ENCODE peak calls at places on chromosomes 13 and 19, in nine cellular contexts. One of them, this sample, is unnamed.

GRCh38 chr13:111367340-111367739 is 46.9 kb downstream of the TEX29 start:
- DNase-seq in fibroblast of lung: no peak
- DNase-seq in activated B cell treated with CpG ODN at 0.5 μM for 24 hours: no peak
- DNase-seq in endothelial cell: no peak
- DNase-seq in cardiac fibroblast: no peak
- DNase-seq in HL-60: no peak
- DNase-seq in dorsolateral prefrontal cortex: no peak
- DNase-seq in GM12865: no peak
- DNase-seq in AG09319: no peak
- DNase-seq in this sample: no peak

GRCh38 chr19:52535831-52536800 is 8.6 kb downstream of the ZNF808 start:
- DNase-seq in activated B cell treated with CpG ODN at 0.5 μM for 24 hours: peak; percentile 86
- DNase-seq in HL-60: no peak
- DNase-seq in AG09319: peak; percentile 20
- DNase-seq in fibroblast of lung: peak; percentile 71
- DNase-seq in cardiac fibroblast: peak; percentile 81
- DNase-seq in dorsolateral prefrontal cortex: peak; percentile 83
- DNase-seq in endothelial cell: peak; percentile 88
- DNase-seq in GM12865: peak; percentile 86
- DNase-seq in this sample: peak; percentile 72

GRCh38 chr13:63696055-63696454 is 2280.4 kb upstream of the PCDH20 start:
- DNase-seq in dorsolateral prefrontal cortex: no peak
- DNase-seq in AG09319: no peak
- DNase-seq in endothelial cell: no peak
- DNase-seq in HL-60: no peak
- DNase-seq in cardiac fibroblast: peak; percentile 16
- DNase-seq in activated B cell treated with CpG ODN at 0.5 μM for 24 hours: no peak
- DNase-seq in GM12865: no peak
- DNase-seq in fibroblast of lung: peak; percentile 88
- DNase-seq in this sample: no peak

GRCh38 chr13:23668557-23668956 is 98.3 kb downstream of the TNFRSF19 start:
- DNase-seq in HL-60: no peak
- DNase-seq in AG09319: no peak
- DNase-seq in endothelial cell: no peak
- DNase-seq in GM12865: no peak
- DNase-seq in cardiac fibroblast: no peak
- DNase-seq in activated B cell treated with CpG ODN at 0.5 μM for 24 hours: no peak
- DNase-seq in fibroblast of lung: no peak
- DNase-seq in dorsolateral prefrontal cortex: no peak
- DNase-seq in this sample: no peak

GRCh38 chr13:84443463-84443862 is 561.2 kb upstream of the SLITRK1 start:
- DNase-seq in cardiac fibroblast: no peak
- DNase-seq in GM12865: no peak
- DNase-seq in fibroblast of lung: no peak
- DNase-seq in endothelial cell: no peak
- DNase-seq in activated B cell treated with CpG ODN at 0.5 μM for 24 hours: no peak
- DNase-seq in HL-60: no peak
- DNase-seq in AG09319: no peak
- DNase-seq in dorsolateral prefrontal cortex: no peak
- DNase-seq in this sample: no peak

GRCh38 chr13:66994498-66995365 is 235.4 kb downstream of the PCDH9 start:
- DNase-seq in cardiac fibroblast: no peak
- DNase-seq in fibroblast of lung: no peak
- DNase-seq in activated B cell treated with CpG ODN at 0.5 μM for 24 hours: no peak
- DNase-seq in dorsolateral prefrontal cortex: no peak
- DNase-seq in endothelial cell: no peak
- DNase-seq in HL-60: no peak
- DNase-seq in AG09319: no peak
- DNase-seq in GM12865: peak; percentile 1
- DNase-seq in this sample: peak; percentile 5

GRCh38 chr13:63636231-63636993 is 2220.8 kb upstream of the PCDH20 start:
- DNase-seq in GM12865: peak; percentile 10
- DNase-seq in cardiac fibroblast: peak; percentile 0
- DNase-seq in endothelial cell: peak; percentile 5
- DNase-seq in activated B cell treated with CpG ODN at 0.5 μM for 24 hours: no peak
- DNase-seq in dorsolateral prefrontal cortex: no peak
- DNase-seq in AG09319: no peak
- DNase-seq in HL-60: no peak
- DNase-seq in fibroblast of lung: peak; percentile 14
- DNase-seq in this sample: peak; percentile 5

GRCh38 chr13:78787189-78787588 is 128.2 kb upstream of the OBI1 start:
- DNase-seq in cardiac fibroblast: peak; percentile 2
- DNase-seq in fibroblast of lung: peak; percentile 1
- DNase-seq in activated B cell treated with CpG ODN at 0.5 μM for 24 hours: no peak
- DNase-seq in HL-60: peak; percentile 22
- DNase-seq in GM12865: peak; percentile 6
- DNase-seq in AG09319: no peak
- DNase-seq in endothelial cell: no peak
- DNase-seq in dorsolateral prefrontal cortex: no peak
- DNase-seq in this sample: no peak

GRCh38 chr19:13062317-13062716 is 40.3 kb downstream of the LYL1 start:
- DNase-seq in GM12865: no peak
- DNase-seq in endothelial cell: no peak
- DNase-seq in fibroblast of lung: no peak
- DNase-seq in AG09319: no peak
- DNase-seq in dorsolateral prefrontal cortex: no peak
- DNase-seq in cardiac fibroblast: no peak
- DNase-seq in HL-60: no peak
- DNase-seq in activated B cell treated with CpG ODN at 0.5 μM for 24 hours: no peak
- DNase-seq in this sample: no peak

GRCh38 chr13:112693831-112694497 is 4.1 kb downstream of the ATP11A start:
- DNase-seq in AG09319: peak; percentile 25
- DNase-seq in endothelial cell: no peak
- DNase-seq in HL-60: peak; percentile 89
- DNase-seq in GM12865: peak; percentile 52
- DNase-seq in fibroblast of lung: peak; percentile 68
- DNase-seq in cardiac fibroblast: peak; percentile 77
- DNase-seq in activated B cell treated with CpG ODN at 0.5 μM for 24 hours: no peak
- DNase-seq in dorsolateral prefrontal cortex: peak; percentile 36
- DNase-seq in this sample: no peak

DNA sequence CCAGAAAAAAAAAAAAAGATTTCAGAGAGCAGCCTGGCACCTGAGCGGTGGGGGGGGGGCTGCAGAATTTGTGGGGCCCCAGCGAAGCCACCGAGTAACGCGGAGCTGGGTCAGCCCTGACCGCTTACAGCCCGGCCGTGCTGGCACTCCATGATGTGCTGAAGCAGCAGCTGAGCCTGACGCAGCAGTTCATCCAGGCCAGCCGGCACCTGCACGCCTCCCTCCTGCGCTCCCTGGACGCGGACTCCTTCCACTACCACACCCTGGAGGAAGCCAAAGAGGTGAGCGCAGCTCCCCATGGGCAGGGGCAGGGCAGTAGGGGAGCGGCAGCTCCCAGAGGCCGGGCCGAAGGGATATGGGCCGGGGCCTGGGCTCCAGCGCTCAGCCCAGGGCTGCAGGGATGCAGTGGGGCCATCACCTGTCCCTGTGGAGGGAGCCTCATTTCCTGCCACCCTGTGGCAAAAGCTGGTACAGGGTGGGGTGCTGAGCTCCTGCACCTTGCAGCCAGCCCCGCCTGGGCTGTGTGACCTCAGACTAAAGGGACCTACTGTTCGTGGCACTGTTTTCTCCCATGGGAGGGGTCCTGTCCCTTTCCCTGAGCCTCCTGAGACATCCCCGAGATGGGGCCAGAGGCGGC is 18.3 kb downstream of the C19orf44 start:
- DNase-seq in GM12865: no peak
- DNase-seq in fibroblast of lung: no peak
- DNase-seq in dorsolateral prefrontal cortex: no peak
- DNase-seq in HL-60: no peak
- DNase-seq in endothelial cell: no peak
- DNase-seq in cardiac fibroblast: no peak
- DNase-seq in AG09319: no peak
- DNase-seq in activated B cell treated with CpG ODN at 0.5 μM for 24 hours: no peak
- DNase-seq in this sample: no peak
- TF ChIP-seq CTCF in GM12865: no peak
- TF ChIP-seq CTCF in fibroblast of lung: no peak
- TF ChIP-seq CTCF in dorsolateral prefrontal cortex: no peak
- TF ChIP-seq CTCF in HL-60: no peak
- TF ChIP-seq CTCF in endothelial cell: no peak
- TF ChIP-seq CTCF in cardiac fibroblast: no peak
- TF ChIP-seq CTCF in AG09319: no peak
- TF ChIP-seq CTCF in activated B cell treated with CpG ODN at 0.5 μM for 24 hours: no peak
- TF ChIP-seq CTCF in this sample: no peak

DNA sequence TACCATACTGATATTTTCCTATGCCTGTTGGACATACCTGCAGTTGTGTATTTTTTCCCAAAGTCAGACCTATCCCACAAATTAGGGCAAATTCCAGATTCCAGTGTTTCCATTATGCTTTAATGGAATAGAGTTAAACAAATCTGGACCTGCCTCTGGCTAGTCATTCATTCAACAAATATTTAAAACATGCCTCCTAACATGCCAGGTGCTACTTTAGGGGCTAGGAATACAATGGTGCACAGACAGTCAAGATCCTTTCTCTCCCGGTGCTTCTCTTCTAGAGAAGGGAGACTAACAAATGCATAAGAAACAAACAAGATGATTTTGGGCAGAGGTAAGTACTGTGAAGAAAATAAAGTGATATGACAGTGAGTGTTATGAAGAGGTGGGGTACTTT is 7.5 kb upstream of the WDFY2 start:
- DNase-seq in AG09319: no peak
- DNase-seq in dorsolateral prefrontal cortex: no peak
- DNase-seq in endothelial cell: no peak
- DNase-seq in HL-60: no peak
- DNase-seq in activated B cell treated with CpG ODN at 0.5 μM for 24 hours: no peak
- DNase-seq in fibroblast of lung: no peak
- DNase-seq in GM12865: no peak
- DNase-seq in cardiac fibroblast: no peak
- DNase-seq in this sample: no peak
- TF ChIP-seq CTCF in AG09319: no peak
- TF ChIP-seq CTCF in dorsolateral prefrontal cortex: no peak
- TF ChIP-seq CTCF in endothelial cell: no peak
- TF ChIP-seq CTCF in HL-60: no peak
- TF ChIP-seq CTCF in activated B cell treated with CpG ODN at 0.5 μM for 24 hours: no peak
- TF ChIP-seq CTCF in fibroblast of lung: no peak
- TF ChIP-seq CTCF in GM12865: no peak
- TF ChIP-seq CTCF in cardiac fibroblast: no peak
- TF ChIP-seq CTCF in this sample: no peak

GRCh38 chr19:50205681-50206138 is 2.3 kb downstream of the MYH14 start:
- DNase-seq in HL-60: no peak
- DNase-seq in endothelial cell: no peak
- DNase-seq in AG09319: no peak
- DNase-seq in fibroblast of lung: no peak
- DNase-seq in activated B cell treated with CpG ODN at 0.5 μM for 24 hours: no peak
- DNase-seq in dorsolateral prefrontal cortex: no peak
- DNase-seq in cardiac fibroblast: no peak
- DNase-seq in GM12865: no peak
- DNase-seq in this sample: no peak
- TF ChIP-seq CTCF in HL-60: no peak
- TF ChIP-seq CTCF in endothelial cell: no peak
- TF ChIP-seq CTCF in AG09319: no peak
- TF ChIP-seq CTCF in fibroblast of lung: no peak
- TF ChIP-seq CTCF in activated B cell treated with CpG ODN at 0.5 μM for 24 hours: no peak
- TF ChIP-seq CTCF in dorsolateral prefrontal cortex: no peak
- TF ChIP-seq CTCF in cardiac fibroblast: no peak
- TF ChIP-seq CTCF in GM12865: no peak
- TF ChIP-seq CTCF in this sample: no peak

GRCh38 chr19:45474941-45475516 is 7.2 kb downstream of the FOSB start:
- DNase-seq in GM12865: no peak
- DNase-seq in dorsolateral prefrontal cortex: no peak
- DNase-seq in endothelial cell: no peak
- DNase-seq in HL-60: no peak
- DNase-seq in fibroblast of lung: no peak
- DNase-seq in AG09319: peak; percentile 14
- DNase-seq in cardiac fibroblast: peak; percentile 59
- DNase-seq in activated B cell treated with CpG ODN at 0.5 μM for 24 hours: no peak
- DNase-seq in this sample: no peak
- TF ChIP-seq CTCF in GM12865: no peak
- TF ChIP-seq CTCF in dorsolateral prefrontal cortex: no peak
- TF ChIP-seq CTCF in endothelial cell: no peak
- TF ChIP-seq CTCF in HL-60: no peak
- TF ChIP-seq CTCF in fibroblast of lung: no peak
- TF ChIP-seq CTCF in AG09319: no peak
- TF ChIP-seq CTCF in cardiac fibroblast: no peak
- TF ChIP-seq CTCF in activated B cell treated with CpG ODN at 0.5 μM for 24 hours: no peak
- TF ChIP-seq CTCF in this sample: no peak

DNA sequence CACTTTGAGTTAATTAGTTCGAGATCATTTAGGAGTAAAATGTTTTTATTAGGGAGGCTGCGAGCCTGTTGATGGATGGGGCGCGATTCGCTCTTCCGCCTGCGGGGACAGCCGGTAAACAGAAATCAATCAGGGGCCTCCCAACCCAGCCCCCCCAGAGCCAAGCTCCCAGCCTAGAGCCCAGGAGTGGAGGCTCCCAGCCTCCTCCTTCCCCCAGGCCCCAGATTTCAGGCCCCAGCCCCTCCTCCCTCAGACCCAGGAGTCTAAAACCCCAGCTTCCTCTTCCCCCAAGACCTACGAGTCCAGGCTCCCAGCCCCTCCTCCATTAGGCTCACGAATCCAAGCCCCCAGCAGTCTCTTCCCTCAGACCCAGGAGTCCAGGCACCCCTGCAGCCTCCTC is 9.7 kb upstream of the ERFL start:
- DNase-seq in GM12865: no peak
- DNase-seq in cardiac fibroblast: no peak
- DNase-seq in endothelial cell: no peak
- DNase-seq in AG09319: no peak
- DNase-seq in HL-60: peak; percentile 45
- DNase-seq in activated B cell treated with CpG ODN at 0.5 μM for 24 hours: no peak
- DNase-seq in fibroblast of lung: no peak
- DNase-seq in dorsolateral prefrontal cortex: no peak
- DNase-seq in this sample: no peak
- TF ChIP-seq CTCF in GM12865: no peak
- TF ChIP-seq CTCF in cardiac fibroblast: no peak
- TF ChIP-seq CTCF in endothelial cell: peak; percentile 43
- TF ChIP-seq CTCF in AG09319: no peak
- TF ChIP-seq CTCF in HL-60: no peak
- TF ChIP-seq CTCF in activated B cell treated with CpG ODN at 0.5 μM for 24 hours: no peak
- TF ChIP-seq CTCF in fibroblast of lung: no peak
- TF ChIP-seq CTCF in dorsolateral prefrontal cortex: no peak
- TF ChIP-seq CTCF in this sample: no peak

GRCh38 chr13:28817204-28817603 is 2.9 kb upstream of the MTUS2 start:
- DNase-seq in fibroblast of lung: no peak
- DNase-seq in AG09319: no peak
- DNase-seq in endothelial cell: peak; percentile 12
- DNase-seq in HL-60: no peak
- DNase-seq in GM12865: no peak
- DNase-seq in activated B cell treated with CpG ODN at 0.5 μM for 24 hours: no peak
- DNase-seq in cardiac fibroblast: no peak
- DNase-seq in dorsolateral prefrontal cortex: no peak
- DNase-seq in this sample: no peak
- TF ChIP-seq CTCF in fibroblast of lung: no peak
- TF ChIP-seq CTCF in AG09319: no peak
- TF ChIP-seq CTCF in endothelial cell: no peak
- TF ChIP-seq CTCF in HL-60: no peak
- TF ChIP-seq CTCF in GM12865: no peak
- TF ChIP-seq CTCF in activated B cell treated with CpG ODN at 0.5 μM for 24 hours: no peak
- TF ChIP-seq CTCF in cardiac fibroblast: no peak
- TF ChIP-seq CTCF in dorsolateral prefrontal cortex: no peak
- TF ChIP-seq CTCF in this sample: no peak

DNA sequence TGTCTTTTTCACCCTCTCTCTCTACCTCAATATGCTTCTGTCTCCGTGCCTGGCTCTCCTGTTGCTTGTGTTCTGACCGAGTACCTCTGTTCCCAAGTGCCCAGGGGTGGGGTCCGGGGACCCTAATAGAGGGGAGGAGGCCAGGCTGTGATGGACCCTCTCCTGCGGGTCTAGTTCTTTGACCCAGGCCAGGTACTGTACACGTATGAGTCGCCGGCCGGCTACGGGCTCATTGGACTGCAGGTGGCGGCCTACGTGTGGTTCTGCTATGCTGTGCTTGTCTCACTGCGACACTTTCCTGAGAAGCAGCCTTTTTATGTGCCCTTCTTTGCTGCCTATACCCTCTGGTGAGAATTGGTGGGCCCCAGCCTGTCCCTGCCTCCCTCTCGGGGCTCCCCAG is 4.4 kb downstream of the TMEM145 start:
- DNase-seq in HL-60: no peak
- DNase-seq in cardiac fibroblast: no peak
- DNase-seq in AG09319: no peak
- DNase-seq in GM12865: no peak
- DNase-seq in dorsolateral prefrontal cortex: no peak
- DNase-seq in activated B cell treated with CpG ODN at 0.5 μM for 24 hours: no peak
- DNase-seq in endothelial cell: no peak
- DNase-seq in fibroblast of lung: no peak
- DNase-seq in this sample: no peak
- TF ChIP-seq CTCF in HL-60: no peak
- TF ChIP-seq CTCF in cardiac fibroblast: no peak
- TF ChIP-seq CTCF in AG09319: no peak
- TF ChIP-seq CTCF in GM12865: no peak
- TF ChIP-seq CTCF in dorsolateral prefrontal cortex: no peak
- TF ChIP-seq CTCF in activated B cell treated with CpG ODN at 0.5 μM for 24 hours: no peak
- TF ChIP-seq CTCF in endothelial cell: no peak
- TF ChIP-seq CTCF in fibroblast of lung: no peak
- TF ChIP-seq CTCF in this sample: peak; percentile 6